ENCODE peak calls at places on chromosome 1, in six cellular contexts. K is H1, Y is IMR-90, F is mesendoderm, O is neuronal stem cell, C is H9. T is an unnamed sample.

GRCh38 chr1:179103999-179104398 is 22.1 kb downstream of the TOR3A start:
- DNase-seq in K (no peak), Y (no peak), F (no peak), O (no peak), C (no peak), T (no peak)

GRCh38 chr1:117735045-117735992 is 129.5 kb downstream of the TENT5C start:
- DNase-seq in K (no peak), Y (peak; percentile 61), F (peak; percentile 45), O (no peak), C (no peak), T (peak; percentile 58)

GRCh38 chr1:9302745-9303524 is 10.2 kb downstream of the SPSB1 start:
- DNase-seq in K (no peak), Y (peak; percentile 97), F (no peak), O (no peak), C (no peak), T (peak; percentile 43)

GRCh38 chr1:109441105-109441504 is 14.9 kb upstream of the PSMA5 start:
- DNase-seq in K (no peak), Y (peak; percentile 43), F (no peak), O (no peak), C (no peak), T (no peak)

GRCh38 chr1:214420833-214421232 is 130.6 kb downstream of the PTPN14 start:
- DNase-seq in K (no peak), Y (no peak), F (no peak), O (no peak), C (no peak), T (no peak)

GRCh38 chr1:167697667-167698141 is 24.1 kb upstream of the MPZL1 start:
- DNase-seq in K (no peak), Y (no peak), F (no peak), O (no peak), C (no peak), T (no peak)

GRCh38 chr1:32151319-32151787 is 28.1 kb upstream of the TXLNA start:
- DNase-seq in K (no peak), Y (peak; percentile 90), F (no peak), O (no peak), C (no peak), T (no peak)

GRCh38 chr1:183135336-183135735 is 50.7 kb upstream of the LAMC2 start:
- DNase-seq in K (no peak), Y (no peak), F (no peak), O (no peak), C (no peak), T (no peak)

DNA sequence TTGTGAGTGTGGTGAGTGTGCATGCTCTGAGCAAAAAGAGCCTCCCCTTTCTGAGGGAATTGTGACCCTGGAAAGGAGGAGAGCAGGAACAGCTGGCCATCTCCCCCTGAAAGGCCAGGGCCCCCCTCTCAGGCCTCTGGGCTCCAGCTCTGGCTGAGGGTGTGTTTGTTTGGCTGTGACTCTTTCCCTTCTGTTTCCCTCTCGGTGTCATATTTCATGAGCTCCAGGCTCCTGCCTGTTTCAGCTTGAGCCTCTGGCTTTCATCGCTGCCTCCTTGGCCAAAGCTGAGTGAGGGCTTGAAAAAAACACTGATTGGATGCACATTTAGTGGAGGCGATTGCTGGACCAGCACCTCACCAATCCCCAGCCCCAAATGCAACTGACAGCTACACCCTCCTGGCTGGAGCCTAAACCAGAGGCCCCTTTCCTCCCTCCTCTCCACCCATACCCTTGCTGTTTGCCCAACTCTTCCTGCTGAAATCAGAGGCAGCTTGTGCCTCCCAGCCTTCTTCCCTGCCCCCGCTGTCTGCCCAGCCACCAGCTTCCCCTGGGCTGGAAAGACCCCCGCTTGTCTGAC is 64.1 kb downstream of the DDR2 start:
- DNase-seq in K (peak; percentile 47), Y (peak; percentile 93), F (peak; percentile 96), O (peak; percentile 89), C (peak; percentile 93), T (no peak)
- H2BK5ac ChIP-seq in K (peak overlapping the region; percentile 67), Y (peak overlapping the region; percentile 73), F (peak overlapping the region; percentile 59), O (no peak overlapping the region), C (no peak overlapping the region), T (peak overlapping the region; percentile 11)

GRCh38 chr1:220573836-220574235 is 45.9 kb downstream of the MARK1 start:
- DNase-seq in K (no peak), Y (no peak), F (no peak), O (no peak), C (no peak), T (no peak)
- H2BK5ac ChIP-seq in K (no peak overlapping the region), Y (no peak overlapping the region), F (no peak overlapping the region), O (no peak overlapping the region), C (no peak overlapping the region), T (no peak overlapping the region)

GRCh38 chr1:92707292-92707691 is 77.6 kb downstream of the EVI5 start:
- DNase-seq in K (no peak), Y (no peak), F (no peak), O (no peak), C (no peak), T (no peak)
- H2BK5ac ChIP-seq in K (no peak overlapping the region), Y (no peak overlapping the region), F (no peak overlapping the region), O (no peak overlapping the region), C (no peak overlapping the region), T (no peak overlapping the region)

GRCh38 chr1:112619518-112620458 is at the start of gene CAPZA1:
- DNase-seq in K (peak; percentile 61), Y (peak; percentile 90), F (peak; percentile 95), O (peak; percentile 79), C (peak; percentile 88), T (peak; percentile 94)
- H2BK5ac ChIP-seq in K (peak within 1 kb of the TSS; percentile 96), Y (peak within 1 kb of the TSS; percentile 97), F (peak within 1 kb of the TSS; percentile 90), O (peak within 1 kb of the TSS; percentile 95), C (peak within 1 kb of the TSS; percentile 6), T (peak within 1 kb of the TSS; percentile 95)

DNA sequence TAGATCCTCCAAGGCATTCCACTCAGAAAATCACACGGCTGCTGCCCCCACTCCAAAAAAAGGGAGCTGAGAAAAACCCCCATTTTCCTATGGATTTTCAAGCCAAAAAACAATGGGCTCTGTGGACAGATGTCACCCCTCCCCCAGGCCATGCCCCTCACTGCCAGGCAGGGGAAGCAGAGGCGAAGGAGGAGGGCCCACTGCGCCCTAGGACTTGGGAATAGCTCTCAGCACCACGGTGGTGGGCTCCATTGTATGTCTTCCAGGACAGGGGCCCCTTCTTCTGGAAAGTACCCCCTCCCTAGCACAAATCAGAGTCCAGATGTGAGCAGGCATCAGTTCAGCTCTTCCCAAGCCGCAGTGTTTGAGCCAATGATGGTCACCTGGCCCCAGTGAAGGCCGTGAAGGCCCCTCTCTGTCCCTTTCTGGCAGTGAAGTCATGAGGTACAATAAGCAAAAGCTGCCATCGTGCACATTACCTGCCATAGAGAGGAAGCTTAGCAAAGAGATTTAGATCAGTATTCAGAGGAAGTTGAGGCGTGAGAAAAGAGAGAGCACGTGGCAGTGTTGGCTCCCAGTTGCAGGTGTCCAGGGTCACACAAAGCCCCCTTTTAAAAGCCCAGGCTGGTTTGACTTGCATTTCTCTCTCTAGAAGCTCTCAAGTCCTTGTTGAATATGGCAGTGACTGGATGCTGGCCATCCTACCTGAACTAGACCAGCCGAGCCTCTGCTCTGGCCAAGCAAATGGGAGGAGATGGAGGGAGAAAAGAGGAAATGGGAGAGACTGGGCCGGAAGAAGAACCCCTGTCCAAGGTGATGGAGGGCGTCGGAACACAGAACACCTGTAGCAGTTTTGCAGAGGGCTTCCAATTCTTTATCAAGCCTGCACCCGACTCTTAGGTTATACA is 149.1 kb downstream of the TOMM20 start:
- DNase-seq in K (no peak), Y (no peak), F (no peak), O (no peak), C (no peak), T (no peak)
- H2BK5ac ChIP-seq in K (no peak overlapping the region), Y (peak overlapping the region; percentile 97), F (no peak overlapping the region), O (no peak overlapping the region), C (no peak overlapping the region), T (no peak overlapping the region)

DNA sequence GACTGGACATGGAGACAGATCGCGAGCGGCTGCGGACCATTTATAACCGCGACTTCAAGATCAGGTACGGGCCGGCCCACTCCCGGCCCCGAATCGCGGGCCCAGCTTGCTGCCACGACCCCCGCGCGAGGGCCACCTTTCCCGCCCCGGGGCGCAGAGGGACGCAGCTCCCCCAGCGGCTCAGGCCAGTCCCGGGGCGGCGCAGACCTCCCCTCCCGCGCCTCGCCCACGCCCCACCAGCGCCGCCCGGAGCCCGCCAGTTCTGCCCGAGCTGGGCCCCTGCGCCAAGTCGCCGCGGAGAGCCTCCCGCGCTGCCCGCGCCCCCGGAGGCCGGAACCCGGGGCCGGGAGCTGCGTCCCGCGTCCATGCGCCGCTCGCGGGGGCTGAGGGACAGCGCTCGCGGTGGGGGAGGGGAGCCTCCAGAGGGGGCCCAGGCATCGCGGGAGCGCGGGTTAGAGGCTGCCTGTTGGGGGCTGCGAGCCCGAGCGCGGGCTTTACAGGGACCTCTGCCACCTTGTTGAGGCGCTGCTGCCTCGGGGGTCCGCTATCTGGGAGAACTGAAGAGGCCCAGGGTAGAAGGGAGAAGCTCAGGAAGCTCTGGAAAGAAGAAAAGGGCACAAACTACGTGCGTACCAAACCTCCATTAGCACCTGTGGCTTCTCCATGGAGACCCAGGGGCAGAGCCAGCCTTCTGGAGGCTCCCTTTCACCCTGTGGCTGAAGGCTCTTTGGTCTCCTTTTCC is 698 bp downstream of the MOV10 start:
- DNase-seq in K (no peak), Y (peak; percentile 6), F (peak; percentile 70), O (peak; percentile 58), C (peak; percentile 62), T (no peak)
- H2BK5ac ChIP-seq in K (peak overlapping the region; percentile 86), Y (peak overlapping the region; percentile 86), F (no peak overlapping the region), O (peak overlapping the region; percentile 33), C (no peak overlapping the region), T (peak overlapping the region; percentile 13)

DNA sequence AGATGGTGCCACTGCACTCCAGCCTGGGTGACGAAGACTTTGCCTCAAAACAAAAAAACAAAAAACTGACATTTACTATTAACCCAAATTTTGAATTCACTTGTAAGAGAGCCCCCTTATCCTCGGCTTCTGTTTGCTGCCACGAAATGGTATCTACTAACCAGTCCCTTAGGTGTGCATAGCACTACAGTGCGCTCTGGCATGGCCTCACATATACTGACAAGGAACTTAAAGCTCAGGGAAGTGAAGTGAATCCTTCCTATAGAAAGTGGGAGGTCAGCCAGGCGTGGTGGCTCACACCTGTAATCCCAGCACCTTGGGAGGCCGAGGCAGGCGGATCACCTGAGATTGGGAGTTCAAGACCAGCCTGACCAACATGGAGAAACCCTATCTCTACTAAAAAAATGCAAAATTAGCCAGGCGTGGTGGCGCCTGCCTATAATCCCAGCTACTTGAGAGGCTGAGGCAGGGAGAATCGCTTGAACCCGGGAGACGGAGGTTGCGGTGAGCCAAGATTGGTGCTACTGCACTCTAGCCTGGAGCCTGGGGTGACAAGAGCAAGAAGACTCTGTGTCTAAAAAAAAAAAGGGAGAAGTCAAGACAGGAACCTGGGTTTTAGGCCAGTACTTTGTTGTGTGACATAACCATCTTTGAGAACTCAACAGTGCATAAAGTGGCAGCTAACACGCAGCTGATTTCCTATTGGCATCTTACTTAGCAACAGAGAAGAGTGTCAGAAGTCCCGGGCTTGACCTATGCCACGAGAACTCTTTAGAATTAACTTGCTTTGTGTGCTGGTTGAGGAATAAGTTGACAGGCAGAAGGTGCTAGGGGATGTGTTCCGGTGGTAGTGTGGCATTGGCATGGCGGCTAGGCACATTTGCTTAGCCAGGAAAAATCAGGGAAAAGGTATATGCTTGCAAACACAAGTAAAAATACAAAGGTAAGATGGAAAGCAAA is 16.8 kb downstream of the ERRFI1 start:
- DNase-seq in K (no peak), Y (no peak), F (no peak), O (no peak), C (no peak), T (no peak)
- H2BK5ac ChIP-seq in K (no peak overlapping the region), Y (no peak overlapping the region), F (no peak overlapping the region), O (no peak overlapping the region), C (no peak overlapping the region), T (no peak overlapping the region)